ENCODE peak calls at places on chromosomes 6 and 20, in nine cellular contexts. V, A, O, K, U, P, W, S and R are unnamed samples.

GRCh38 chr20:46695888-46696287 is 6.6 kb upstream of the TP53RK start:
- DNase-seq in V (no peak), P (peak), W (no peak), K (no peak), A (no peak), U (no peak), S (no peak), O (no peak), R (no peak)

GRCh38 chr6:15534970-15535369 is 127.9 kb downstream of the DTNBP1 start:
- DNase-seq in S (no peak), V (no peak), P (no peak), K (no peak), U (no peak), O (no peak), A (no peak), W (no peak), R (peak)

GRCh38 chr6:16380220-16380809 is 141.9 kb downstream of the GMPR start:
- DNase-seq in V (peak), K (no peak), U (no peak), A (no peak), S (no peak), W (no peak), O (no peak), P (no peak), R (no peak)

GRCh38 chr20:36147707-36148106 is 6.8 kb upstream of the EPB41L1 start:
- DNase-seq in U (peak), O (peak), V (no peak), P (peak), A (no peak), K (peak), W (no peak), S (no peak), R (no peak)

GRCh38 chr6:1235825-1236224 is 76.1 kb upstream of the FOXQ1 start:
- DNase-seq in W (no peak), P (no peak), O (no peak), A (no peak), V (no peak), S (no peak), U (no peak), K (no peak), R (no peak)

GRCh38 chr6:7998103-7998725 is 66.0 kb downstream of the BLOC1S5 start:
- DNase-seq in O (peak), A (no peak), U (no peak), P (peak), K (peak), V (no peak), W (no peak), S (no peak), R (no peak)

GRCh38 chr6:67496191-67496590 is 1138.9 kb upstream of the ADGRB3 start:
- DNase-seq in A (no peak), P (no peak), S (no peak), W (no peak), U (no peak), V (no peak), K (no peak), O (no peak), R (no peak)

GRCh38 chr6:75349262-75349984 is 64.8 kb upstream of the TMEM30A start:
- DNase-seq in V (no peak), A (peak), P (peak), K (no peak), U (peak), O (no peak), S (no peak), W (no peak), R (no peak)

GRCh38 chr6:125114248-125114858 is 39.2 kb upstream of the TPD52L1 start:
- DNase-seq in A (peak), U (peak), P (peak), K (no peak), V (peak), W (peak), S (no peak), O (peak), R (no peak)

GRCh38 chr20:4025679-4026078 is 10.3 kb upstream of the RNF24 start:
- DNase-seq in O (peak), A (no peak), U (no peak), W (no peak), K (no peak), S (no peak), V (no peak), P (no peak), R (no peak)

GRCh38 chr20:4152696-4153235 is 137.4 kb upstream of the RNF24 start:
- DNase-seq in W (no peak), O (no peak), K (no peak), V (no peak), A (no peak), U (no peak), P (peak), S (no peak), R (no peak)

GRCh38 chr20:59007758-59008511 is 881 bp upstream of the CTSZ start:
- DNase-seq in S (no peak), K (no peak), P (no peak), A (peak), V (no peak), U (no peak), W (peak), O (no peak), R (peak)

GRCh38 chr6:47135772-47136171 is 93.6 kb upstream of the ADGRF1 start:
- DNase-seq in P (peak), W (no peak), A (no peak), S (no peak), K (peak), U (peak), O (peak), V (no peak), R (no peak)